ENCODE peak calls at places on chromosomes 12 and 14, in seven cellular contexts. One of them, this sample, is unnamed.
A peak's percentile ranks its signal among the peaks of the same experiment; 100 is the strongest.

GRCh38 chr14:68042591-68043210 is 223.1 kb downstream of the RAD51B start:
- DNase-seq in AG10803: no peak
- DNase-seq in tibial nerve: no peak
- DNase-seq in body of pancreas: no peak
- DNase-seq in psoas muscle: no peak
- DNase-seq in HL-60: no peak
- DNase-seq in fibroblast of the aortic adventitia: no peak
- DNase-seq in this sample: no peak

GRCh38 chr12:9587903-9588600 is 19.7 kb downstream of the KLRB1 start:
- DNase-seq in AG10803: no peak
- DNase-seq in tibial nerve: no peak
- DNase-seq in body of pancreas: no peak
- DNase-seq in psoas muscle: no peak
- DNase-seq in HL-60: no peak
- DNase-seq in fibroblast of the aortic adventitia: no peak
- DNase-seq in this sample: no peak

GRCh38 chr12:88951860-88952483 is 371.7 kb upstream of the KITLG start:
- DNase-seq in AG10803: no peak
- DNase-seq in tibial nerve: no peak
- DNase-seq in body of pancreas: no peak
- DNase-seq in psoas muscle: no peak
- DNase-seq in HL-60: no peak
- DNase-seq in fibroblast of the aortic adventitia: no peak
- DNase-seq in this sample: no peak

GRCh38 chr12:121289962-121290361 is 6.5 kb downstream of the CAMKK2 start:
- DNase-seq in AG10803: no peak
- DNase-seq in tibial nerve: no peak
- DNase-seq in body of pancreas: no peak
- DNase-seq in psoas muscle: no peak
- DNase-seq in HL-60: no peak
- DNase-seq in fibroblast of the aortic adventitia: no peak
- DNase-seq in this sample: no peak

GRCh38 chr12:112111931-112112330 is 3.3 kb upstream of the NAA25 start:
- DNase-seq in AG10803: no peak
- DNase-seq in tibial nerve: no peak
- DNase-seq in body of pancreas: no peak
- DNase-seq in psoas muscle: no peak
- DNase-seq in HL-60: peak; percentile 47
- DNase-seq in fibroblast of the aortic adventitia: no peak
- DNase-seq in this sample: no peak

GRCh38 chr12:75099215-75099614 is 110.4 kb downstream of the KCNC2 start:
- DNase-seq in AG10803: no peak
- DNase-seq in tibial nerve: no peak
- DNase-seq in body of pancreas: no peak
- DNase-seq in psoas muscle: no peak
- DNase-seq in HL-60: no peak
- DNase-seq in fibroblast of the aortic adventitia: no peak
- DNase-seq in this sample: no peak

GRCh38 chr14:46378248-46378647 is 273.3 kb downstream of the RPL10L start:
- DNase-seq in AG10803: no peak
- DNase-seq in tibial nerve: no peak
- DNase-seq in body of pancreas: no peak
- DNase-seq in psoas muscle: no peak
- DNase-seq in HL-60: no peak
- DNase-seq in fibroblast of the aortic adventitia: no peak
- DNase-seq in this sample: no peak

GRCh38 chr14:96064866-96065265 is 25.7 kb downstream of the C14orf132 start:
- DNase-seq in AG10803: no peak
- DNase-seq in tibial nerve: no peak
- DNase-seq in body of pancreas: no peak
- DNase-seq in psoas muscle: no peak
- DNase-seq in HL-60: no peak
- DNase-seq in fibroblast of the aortic adventitia: no peak
- DNase-seq in this sample: no peak

GRCh38 chr12:104700324-104700723 is 243.6 kb downstream of the CHST11 start:
- DNase-seq in AG10803: no peak
- DNase-seq in tibial nerve: no peak
- DNase-seq in body of pancreas: no peak
- DNase-seq in psoas muscle: no peak
- DNase-seq in HL-60: no peak
- DNase-seq in fibroblast of the aortic adventitia: no peak
- DNase-seq in this sample: no peak

GRCh38 chr12:3034067-3034750 is 43.0 kb upstream of the TSPAN9 start:
- DNase-seq in AG10803: peak; percentile 63
- DNase-seq in tibial nerve: peak; percentile 31
- DNase-seq in body of pancreas: peak; percentile 77
- DNase-seq in psoas muscle: peak; percentile 75
- DNase-seq in HL-60: peak; percentile 58
- DNase-seq in fibroblast of the aortic adventitia: peak; percentile 59
- DNase-seq in this sample: peak; percentile 58

GRCh38 chr14:98184467-98184866 is 1087.5 kb downstream of the BCL11B start:
- DNase-seq in AG10803: no peak
- DNase-seq in tibial nerve: no peak
- DNase-seq in body of pancreas: no peak
- DNase-seq in psoas muscle: no peak
- DNase-seq in HL-60: no peak
- DNase-seq in fibroblast of the aortic adventitia: no peak
- DNase-seq in this sample: no peak

GRCh38 chr14:64937821-64938193 is 4.7 kb downstream of the GPX2 start:
- DNase-seq in AG10803: peak; percentile 8
- DNase-seq in tibial nerve: no peak
- DNase-seq in body of pancreas: no peak
- DNase-seq in psoas muscle: no peak
- DNase-seq in HL-60: no peak
- DNase-seq in fibroblast of the aortic adventitia: peak; percentile 22
- DNase-seq in this sample: no peak

GRCh38 chr12:86234309-86234708 is 21.9 kb downstream of the MGAT4C start:
- DNase-seq in AG10803: no peak
- DNase-seq in tibial nerve: no peak
- DNase-seq in body of pancreas: no peak
- DNase-seq in psoas muscle: no peak
- DNase-seq in HL-60: no peak
- DNase-seq in fibroblast of the aortic adventitia: no peak
- DNase-seq in this sample: no peak

GRCh38 chr14:53367631-53368030 is 214.5 kb upstream of the DDHD1 start:
- DNase-seq in AG10803: peak; percentile 94
- DNase-seq in tibial nerve: no peak
- DNase-seq in body of pancreas: no peak
- DNase-seq in psoas muscle: no peak
- DNase-seq in HL-60: no peak
- DNase-seq in fibroblast of the aortic adventitia: peak; percentile 90
- DNase-seq in this sample: no peak

GRCh38 chr12:69272511-69272910 is 33.1 kb downstream of the CPSF6 start:
- DNase-seq in AG10803: no peak
- DNase-seq in tibial nerve: no peak
- DNase-seq in body of pancreas: no peak
- DNase-seq in psoas muscle: no peak
- DNase-seq in HL-60: no peak
- DNase-seq in fibroblast of the aortic adventitia: no peak
- DNase-seq in this sample: no peak

GRCh38 chr14:92630367-92630766 is 116.8 kb downstream of the RIN3 start:
- DNase-seq in AG10803: no peak
- DNase-seq in tibial nerve: no peak
- DNase-seq in body of pancreas: no peak
- DNase-seq in psoas muscle: no peak
- DNase-seq in HL-60: no peak
- DNase-seq in fibroblast of the aortic adventitia: no peak
- DNase-seq in this sample: no peak

GRCh38 chr12:105921872-105922669 is 216.7 kb downstream of the NUAK1 start:
- DNase-seq in AG10803: peak; percentile 71
- DNase-seq in tibial nerve: no peak
- DNase-seq in body of pancreas: no peak
- DNase-seq in psoas muscle: no peak
- DNase-seq in HL-60: no peak
- DNase-seq in fibroblast of the aortic adventitia: peak; percentile 46
- DNase-seq in this sample: no peak

GRCh38 chr12:88781909-88782308 is 201.6 kb upstream of the KITLG start:
- DNase-seq in AG10803: peak; percentile 80
- DNase-seq in tibial nerve: no peak
- DNase-seq in body of pancreas: no peak
- DNase-seq in psoas muscle: no peak
- DNase-seq in HL-60: no peak
- DNase-seq in fibroblast of the aortic adventitia: peak; percentile 37
- DNase-seq in this sample: no peak

GRCh38 chr12:113456761-113457160 is 14.9 kb downstream of the LHX5 start:
- DNase-seq in AG10803: no peak
- DNase-seq in tibial nerve: no peak
- DNase-seq in body of pancreas: no peak
- DNase-seq in psoas muscle: no peak
- DNase-seq in HL-60: no peak
- DNase-seq in fibroblast of the aortic adventitia: no peak
- DNase-seq in this sample: no peak

GRCh38 chr12:123948401-123949117 is 24.1 kb downstream of the CCDC92 start:
- DNase-seq in AG10803: no peak
- DNase-seq in tibial nerve: no peak
- DNase-seq in body of pancreas: no peak
- DNase-seq in psoas muscle: no peak
- DNase-seq in HL-60: no peak
- DNase-seq in fibroblast of the aortic adventitia: no peak
- DNase-seq in this sample: no peak

GRCh38 chr12:66131067-66131688 is 628 bp upstream of the LLPH start:
- DNase-seq in AG10803: no peak
- DNase-seq in tibial nerve: no peak
- DNase-seq in body of pancreas: no peak
- DNase-seq in psoas muscle: no peak
- DNase-seq in HL-60: no peak
- DNase-seq in fibroblast of the aortic adventitia: peak; percentile 13
- DNase-seq in this sample: no peak

GRCh38 chr14:41810362-41810761 is 203.7 kb downstream of the LRFN5 start:
- DNase-seq in AG10803: no peak
- DNase-seq in tibial nerve: no peak
- DNase-seq in body of pancreas: no peak
- DNase-seq in psoas muscle: no peak
- DNase-seq in HL-60: no peak
- DNase-seq in fibroblast of the aortic adventitia: no peak
- DNase-seq in this sample: no peak

GRCh38 chr14:100290607-100291304 is 15.5 kb downstream of the SLC25A29 start:
- DNase-seq in AG10803: no peak
- DNase-seq in tibial nerve: no peak
- DNase-seq in body of pancreas: no peak
- DNase-seq in psoas muscle: no peak
- DNase-seq in HL-60: no peak
- DNase-seq in fibroblast of the aortic adventitia: no peak
- DNase-seq in this sample: peak; percentile 7

GRCh38 chr14:62428429-62429203 is 616.6 kb downstream of the KCNH5 start:
- DNase-seq in AG10803: peak; percentile 1
- DNase-seq in tibial nerve: no peak
- DNase-seq in body of pancreas: no peak
- DNase-seq in psoas muscle: no peak
- DNase-seq in HL-60: no peak
- DNase-seq in fibroblast of the aortic adventitia: no peak
- DNase-seq in this sample: no peak

GRCh38 chr12:61188801-61189595 is 1071.2 kb upstream of the USP15 start:
- DNase-seq in AG10803: no peak
- DNase-seq in tibial nerve: no peak
- DNase-seq in body of pancreas: no peak
- DNase-seq in psoas muscle: no peak
- DNase-seq in HL-60: no peak
- DNase-seq in fibroblast of the aortic adventitia: no peak
- DNase-seq in this sample: no peak
- H3K4me3 ChIP-seq in AG10803: no peak overlapping the region
- H3K4me3 ChIP-seq in tibial nerve: no peak overlapping the region
- H3K4me3 ChIP-seq in body of pancreas: no peak overlapping the region
- H3K4me3 ChIP-seq in psoas muscle: no peak overlapping the region
- H3K4me3 ChIP-seq in HL-60: no peak overlapping the region
- H3K4me3 ChIP-seq in fibroblast of the aortic adventitia: no peak overlapping the region
- H3K4me3 ChIP-seq in this sample: no peak overlapping the region

DNA sequence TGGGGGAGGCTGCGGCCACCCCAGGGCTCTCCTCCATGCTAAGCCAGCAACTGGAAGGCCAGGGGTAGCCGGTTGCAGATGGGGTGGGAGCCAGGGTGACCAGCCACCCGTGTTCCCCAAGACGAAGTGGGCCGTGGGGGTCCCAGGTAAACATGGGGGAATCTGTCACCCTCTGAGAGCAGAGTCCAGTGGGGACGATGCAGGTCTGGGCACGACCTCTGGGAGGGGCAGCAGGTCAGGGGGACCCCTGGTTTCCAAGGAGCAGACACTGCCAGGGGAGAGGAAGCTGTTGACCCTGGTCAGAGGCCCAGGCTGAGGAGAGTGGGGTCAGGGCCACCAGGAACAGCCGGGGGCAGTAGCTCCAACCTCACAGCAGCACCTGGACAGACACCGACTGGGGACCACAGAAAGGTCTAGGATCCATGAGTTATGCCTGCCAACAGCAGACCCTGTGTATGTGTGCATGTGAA is 35.0 kb upstream of the FBRSL1 start:
- DNase-seq in AG10803: no peak
- DNase-seq in tibial nerve: no peak
- DNase-seq in body of pancreas: no peak
- DNase-seq in psoas muscle: no peak
- DNase-seq in HL-60: no peak
- DNase-seq in fibroblast of the aortic adventitia: no peak
- DNase-seq in this sample: no peak
- TF ChIP-seq CTCF in AG10803: no peak
- TF ChIP-seq CTCF in tibial nerve: no peak
- TF ChIP-seq CTCF in body of pancreas: no peak
- TF ChIP-seq CTCF in psoas muscle: no peak
- TF ChIP-seq CTCF in HL-60: no peak
- TF ChIP-seq CTCF in fibroblast of the aortic adventitia: no peak
- TF ChIP-seq CTCF in this sample: no peak

DNA sequence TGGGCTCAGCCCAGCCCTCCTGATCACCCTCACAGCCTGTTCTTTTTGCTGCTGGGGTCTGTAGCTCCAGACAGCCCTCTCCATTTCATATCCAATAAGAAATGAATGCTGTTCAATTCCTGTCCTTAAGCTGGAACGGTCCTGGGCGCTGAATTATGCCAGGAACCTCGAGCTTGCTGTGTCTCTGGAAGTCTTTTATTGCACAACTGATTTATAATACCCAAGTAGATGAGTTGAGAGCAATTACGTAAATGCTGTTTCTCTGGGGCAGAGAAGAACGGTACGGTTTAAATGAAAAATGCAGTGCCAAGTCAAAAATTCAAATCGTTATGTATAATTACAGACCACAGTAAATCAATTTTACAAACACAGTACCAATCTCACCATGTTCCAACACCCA is 161.0 kb downstream of the SAMD4A start:
- DNase-seq in AG10803: peak; percentile 86
- DNase-seq in tibial nerve: no peak
- DNase-seq in body of pancreas: no peak
- DNase-seq in psoas muscle: peak; percentile 27
- DNase-seq in HL-60: no peak
- DNase-seq in fibroblast of the aortic adventitia: no peak
- DNase-seq in this sample: no peak
- H3K4me3 ChIP-seq in AG10803: peak overlapping the region; percentile 48
- H3K4me3 ChIP-seq in tibial nerve: no peak overlapping the region
- H3K4me3 ChIP-seq in body of pancreas: no peak overlapping the region
- H3K4me3 ChIP-seq in psoas muscle: peak overlapping the region; percentile 11
- H3K4me3 ChIP-seq in HL-60: no peak overlapping the region
- H3K4me3 ChIP-seq in fibroblast of the aortic adventitia: no peak overlapping the region
- H3K4me3 ChIP-seq in this sample: no peak overlapping the region

DNA sequence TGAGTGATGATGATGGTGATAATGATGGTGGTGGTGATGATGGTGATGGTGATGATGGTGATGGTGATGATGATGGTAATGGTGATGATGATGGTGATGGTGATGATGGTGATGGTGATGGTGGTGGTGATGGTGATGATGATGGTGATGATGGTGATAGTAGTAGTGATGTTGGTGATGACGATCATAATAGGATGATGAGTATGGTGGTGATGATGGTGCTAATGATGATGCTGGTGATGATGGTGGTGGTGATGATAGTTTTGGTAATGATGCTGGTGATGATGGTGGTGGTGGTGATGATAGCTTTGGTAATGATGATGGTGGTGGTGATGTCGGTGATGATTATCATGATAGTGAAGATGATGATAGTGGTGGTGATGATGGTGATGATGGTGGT is 171.5 kb upstream of the SFSWAP start:
- DNase-seq in AG10803: no peak
- DNase-seq in tibial nerve: no peak
- DNase-seq in body of pancreas: no peak
- DNase-seq in psoas muscle: no peak
- DNase-seq in HL-60: no peak
- DNase-seq in fibroblast of the aortic adventitia: no peak
- DNase-seq in this sample: no peak
- TF ChIP-seq CTCF in AG10803: no peak
- TF ChIP-seq CTCF in tibial nerve: no peak
- TF ChIP-seq CTCF in body of pancreas: no peak
- TF ChIP-seq CTCF in psoas muscle: no peak
- TF ChIP-seq CTCF in HL-60: no peak
- TF ChIP-seq CTCF in fibroblast of the aortic adventitia: no peak
- TF ChIP-seq CTCF in this sample: no peak

This sample was measured in adrenal gland.